ENCODE peak calls at places on chromosome 9, in five cellular contexts. O is stomach, W is heart left ventricle, R is adrenal gland, B is psoas muscle. G is an unnamed sample.
A peak's percentile ranks its signal among the peaks of the same experiment; 100 is the strongest.

GRCh38 chr9:124282442-124283231 is 24.9 kb downstream of the NEK6 start:
- DNase-seq in O (peak; percentile 52), W (peak; percentile 86), B (peak; percentile 62), R (peak; percentile 45), G (no peak)

GRCh38 chr9:120369608-120370220 is 210.3 kb downstream of the CDK5RAP2 start:
- DNase-seq in R (no peak), B (no peak), O (no peak), W (no peak), G (no peak)

GRCh38 chr9:31137151-31137849 is 1247.1 kb upstream of the ACO1 start:
- DNase-seq in B (no peak), W (no peak), O (peak; percentile 27), R (no peak), G (peak; percentile 73)

GRCh38 chr9:124202447-124202971 is 55.2 kb upstream of the NEK6 start:
- DNase-seq in W (peak; percentile 46), O (peak; percentile 46), R (peak; percentile 34), B (peak; percentile 59), G (no peak)

GRCh38 chr9:91655215-91655614 is 231.6 kb upstream of the NFIL3 start:
- DNase-seq in W (no peak), B (no peak), O (no peak), R (no peak), G (no peak)

GRCh38 chr9:4301302-4301701 is 1.4 kb upstream of the GLIS3 start:
- DNase-seq in B (no peak), W (no peak), R (no peak), O (no peak), G (no peak)

GRCh38 chr9:37031902-37032301 is 2.2 kb downstream of the PAX5 start:
- DNase-seq in W (no peak), R (no peak), O (no peak), B (no peak), G (no peak)

GRCh38 chr9:132985063-132985350 is 6.5 kb downstream of the GFI1B start:
- DNase-seq in O (no peak), W (no peak), B (no peak), R (no peak), G (no peak)

GRCh38 chr9:73183917-73184861 is 32.5 kb downstream of the ANXA1 start:
- DNase-seq in R (no peak), W (no peak), O (no peak), B (no peak), G (peak; percentile 30)

GRCh38 chr9:19946446-19947109 is 157.7 kb upstream of the SLC24A2 start:
- DNase-seq in O (no peak), W (no peak), R (no peak), B (no peak), G (peak; percentile 38)

GRCh38 chr9:116075191-116075590 is 78.4 kb upstream of the PAPPA start:
- DNase-seq in O (no peak), W (no peak), B (no peak), R (no peak), G (peak; percentile 48)

GRCh38 chr9:32589083-32589713 is 16.2 kb upstream of the NDUFB6 start:
- DNase-seq in W (no peak), R (no peak), O (no peak), B (no peak), G (peak; percentile 59)

GRCh38 chr9:134839441-134840125 is 41.0 kb upstream of the FCN2 start:
- DNase-seq in O (no peak), B (no peak), R (no peak), W (no peak), G (no peak)
- TF ChIP-seq CTCF in O (no peak), B (no peak), R (no peak), W (no peak), G (no peak)

DNA sequence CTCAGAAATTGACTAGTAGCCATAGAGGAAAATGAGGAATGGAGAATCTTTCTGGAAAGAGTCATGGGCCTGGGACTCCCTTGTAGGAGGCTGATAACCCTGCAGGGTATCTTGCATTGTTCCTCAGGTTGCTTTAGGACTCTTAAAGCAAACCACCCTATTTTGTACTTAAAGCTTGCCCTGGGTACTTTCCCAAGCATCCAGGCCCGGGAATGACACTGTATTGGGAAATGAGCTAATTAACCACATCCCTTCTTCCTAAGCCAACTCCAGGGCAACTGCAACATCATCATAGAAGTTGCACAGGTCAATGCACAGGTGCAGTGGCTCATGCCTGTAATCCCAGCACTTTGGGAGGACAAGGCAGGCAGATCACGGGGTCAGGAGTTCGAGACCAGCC is 55.9 kb downstream of the UGCG start:
- DNase-seq in B (no peak), O (no peak), R (no peak), W (no peak), G (peak; percentile 64)
- H3K27ac ChIP-seq in B (no peak overlapping the region), O (no peak overlapping the region), R (no peak overlapping the region), W (no peak overlapping the region), G (no peak overlapping the region)

DNA sequence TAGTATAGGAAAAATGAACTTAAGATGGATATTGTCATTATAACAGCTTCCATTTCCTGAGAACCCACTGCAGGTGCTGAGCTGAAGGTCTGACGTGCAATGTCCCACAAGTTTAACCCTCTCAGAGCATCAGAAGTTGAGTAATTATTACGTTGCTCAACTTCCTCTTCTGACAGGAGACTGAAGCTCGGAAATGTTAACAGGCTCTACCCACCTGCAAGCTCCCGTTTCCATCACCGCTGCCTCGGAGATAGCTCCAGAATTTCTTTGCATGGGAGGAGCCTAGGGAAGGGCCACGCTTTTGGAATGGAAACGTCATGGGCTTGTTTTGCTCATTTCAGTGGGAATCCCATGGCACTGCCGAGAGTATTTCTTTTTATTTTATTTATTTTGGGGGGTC is 1.0 kb upstream of the NTMT1 start:
- DNase-seq in B (no peak), W (no peak), R (no peak), O (no peak), G (no peak)
- TF ChIP-seq CTCF in B (no peak), W (no peak), R (no peak), O (no peak), G (no peak)

GRCh38 chr9:7976167-7976755 is 176.7 kb upstream of the DMAC1 start:
- DNase-seq in O (no peak), W (no peak), R (no peak), B (no peak), G (no peak)

GRCh38 chr9:7976856-7977255 is 177.3 kb upstream of the DMAC1 start:
- DNase-seq in B (no peak), W (no peak), O (no peak), R (no peak), G (no peak)

GRCh38 chr9:7973123-7973522 is 173.5 kb upstream of the DMAC1 start:
- DNase-seq in R (no peak), B (no peak), W (no peak), O (no peak), G (no peak)

GRCh38 chr9:7977586-7977985 is 178.0 kb upstream of the DMAC1 start:
- DNase-seq in W (no peak), B (no peak), R (no peak), O (no peak), G (no peak)

GRCh38 chr9:7974335-7975005 is 174.9 kb upstream of the DMAC1 start:
- DNase-seq in O (no peak), W (no peak), B (no peak), R (no peak), G (no peak)
- H3K27ac ChIP-seq in O (no peak overlapping the region), W (no peak overlapping the region), B (no peak overlapping the region), R (no peak overlapping the region), G (no peak overlapping the region)

GRCh38 chr9:121440265-121440664 is 59.4 kb downstream of the GGTA1 start:
- DNase-seq in B (no peak), R (no peak), O (no peak), W (no peak), G (peak; percentile 52)
- TF ChIP-seq CTCF in B (peak; percentile 7), R (peak; percentile 12), O (no peak), W (peak; percentile 50), G (no peak)

GRCh38 chr9:121736147-121736721 is 84.8 kb downstream of the DAB2IP start:
- DNase-seq in W (peak; percentile 85), B (peak; percentile 85), O (peak; percentile 82), R (peak; percentile 41), G (peak; percentile 85)
- H3K27ac ChIP-seq in W (peak overlapping the region; percentile 66), B (peak overlapping the region; percentile 80), O (peak overlapping the region; percentile 93), R (no peak overlapping the region), G (peak overlapping the region; percentile 84)

DNA sequence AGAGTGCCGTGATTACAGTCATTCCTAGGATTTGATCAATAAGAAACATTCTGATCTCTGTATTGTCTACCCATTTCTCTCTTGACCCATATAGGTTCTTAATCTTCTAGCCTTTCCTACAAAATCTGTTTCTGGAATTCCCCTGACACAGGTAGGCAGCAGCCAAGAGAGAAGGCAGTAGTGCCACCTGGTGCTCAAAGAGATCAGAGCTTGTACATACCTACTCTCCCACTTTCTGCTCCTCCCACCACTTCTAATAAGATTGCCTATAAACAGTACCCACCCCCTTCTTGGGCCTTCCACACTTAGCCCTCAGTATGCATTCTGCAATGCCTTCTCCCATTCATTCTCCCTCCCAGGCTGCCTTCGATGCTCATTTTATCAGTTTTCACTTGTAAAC is 117.4 kb upstream of the RORB start:
- DNase-seq in O (peak; percentile 27), B (no peak), W (no peak), R (peak; percentile 11), G (peak; percentile 33)
- TF ChIP-seq CTCF in O (no peak), B (no peak), W (peak; percentile 22), R (no peak), G (peak; percentile 20)